ENCODE peak calls at places on chromosomes 16 and 17, in nine cellular contexts. D is Panc1, C is A549, X is HCT116, G is GM23338, S is HepG2, Z is GM12878, Q is K562, R is HL-60. U is an unnamed sample.

GRCh38 chr16:8818499-8819270 is 21.0 kb downstream of the PMM2 start:
- DNase-seq in Z (peak; percentile 57), X (no peak), C (no peak), D (no peak), R (peak; percentile 51), S (no peak), G (no peak), Q (no peak), U (no peak)

GRCh38 chr17:69913241-69914015 is 161.6 kb upstream of the KCNJ16 start:
- DNase-seq in Z (no peak), R (no peak), G (no peak), S (no peak), C (no peak), D (no peak), Q (no peak), X (no peak), U (no peak)

GRCh38 chr17:43714338-43715149 is 44.0 kb downstream of the SOST start:
- DNase-seq in C (no peak), D (no peak), Z (no peak), R (peak; percentile 6), Q (no peak), X (no peak), S (no peak), G (no peak), U (no peak)

GRCh38 chr17:67377727-67378443 is 804 bp downstream of the PITPNC1 start:
- DNase-seq in G (peak; percentile 60), Z (no peak), S (no peak), D (no peak), R (peak; percentile 69), C (peak; percentile 48), X (no peak), Q (peak; percentile 47), U (peak; percentile 88)

GRCh38 chr16:54191592-54191991 is 95.0 kb downstream of the IRX3 start:
- DNase-seq in C (no peak), S (no peak), D (no peak), G (no peak), R (no peak), Z (no peak), X (no peak), Q (no peak), U (no peak)

GRCh38 chr17:51435641-51436091 is 175.3 kb downstream of the UTP18 start:
- DNase-seq in X (peak; percentile 85), R (peak; percentile 36), D (no peak), C (peak; percentile 90), Q (peak; percentile 62), S (peak; percentile 92), Z (no peak), G (peak; percentile 79), U (peak; percentile 66)

GRCh38 chr17:81340606-81341346 is 45.7 kb upstream of the SLC38A10 start:
- DNase-seq in R (no peak), Z (no peak), G (no peak), C (no peak), D (no peak), X (no peak), Q (no peak), S (no peak), U (peak; percentile 74)

GRCh38 chr17:17567631-17568030 is 23.9 kb downstream of the PEMT start:
- DNase-seq in X (no peak), S (no peak), R (no peak), Q (no peak), G (no peak), D (no peak), C (no peak), Z (no peak), U (peak; percentile 65)

GRCh38 chr17:79392598-79392997 is 218.3 kb downstream of the RBFOX3 start:
- DNase-seq in C (no peak), Q (no peak), Z (no peak), X (no peak), S (no peak), G (no peak), D (no peak), R (no peak), U (no peak)

GRCh38 chr17:79393358-79394038 is 217.4 kb downstream of the RBFOX3 start:
- DNase-seq in Z (no peak), D (no peak), Q (peak; percentile 75), X (peak; percentile 37), S (peak; percentile 50), R (peak; percentile 61), C (peak; percentile 69), G (peak; percentile 86), U (peak; percentile 97)

GRCh38 chr17:79391808-79392233 is 219.0 kb downstream of the RBFOX3 start:
- DNase-seq in G (peak; percentile 91), Q (peak; percentile 72), Z (no peak), X (peak; percentile 66), C (peak; percentile 85), R (peak; percentile 54), D (no peak), S (peak; percentile 48), U (peak; percentile 94)

GRCh38 chr17:79389896-79390295 is 221.0 kb downstream of the RBFOX3 start:
- DNase-seq in D (no peak), G (no peak), R (no peak), C (no peak), Z (no peak), S (no peak), Q (no peak), X (no peak), U (no peak)

GRCh38 chr17:79391376-79391775 is 219.5 kb downstream of the RBFOX3 start:
- DNase-seq in C (no peak), Q (no peak), Z (no peak), R (no peak), X (no peak), G (no peak), S (no peak), D (no peak), U (no peak)
- TF ChIP-seq REST in C (no peak), Q (no peak), Z (no peak), R (no peak), X (no peak), G (no peak), S (no peak), D (no peak), U (no peak)

GRCh38 chr16:73074399-73074798 is 26.5 kb upstream of the ZFHX3 start:
- DNase-seq in Z (no peak), X (no peak), R (no peak), D (no peak), S (no peak), Q (no peak), G (no peak), C (no peak), U (no peak)

GRCh38 chr16:73067671-73068545 is 20.0 kb upstream of the ZFHX3 start:
- DNase-seq in X (no peak), Z (no peak), Q (no peak), C (no peak), G (no peak), S (no peak), D (no peak), R (no peak), U (no peak)

GRCh38 chr16:73068546-73069401 is 20.8 kb upstream of the ZFHX3 start:
- DNase-seq in S (peak; percentile 63), X (no peak), Q (no peak), G (no peak), R (peak; percentile 74), Z (no peak), D (no peak), C (peak; percentile 89), U (no peak)

GRCh38 chr16:73069581-73070262 is 21.8 kb upstream of the ZFHX3 start:
- DNase-seq in C (no peak), Z (no peak), D (no peak), R (no peak), S (no peak), G (no peak), Q (no peak), X (no peak), U (no peak)

DNA sequence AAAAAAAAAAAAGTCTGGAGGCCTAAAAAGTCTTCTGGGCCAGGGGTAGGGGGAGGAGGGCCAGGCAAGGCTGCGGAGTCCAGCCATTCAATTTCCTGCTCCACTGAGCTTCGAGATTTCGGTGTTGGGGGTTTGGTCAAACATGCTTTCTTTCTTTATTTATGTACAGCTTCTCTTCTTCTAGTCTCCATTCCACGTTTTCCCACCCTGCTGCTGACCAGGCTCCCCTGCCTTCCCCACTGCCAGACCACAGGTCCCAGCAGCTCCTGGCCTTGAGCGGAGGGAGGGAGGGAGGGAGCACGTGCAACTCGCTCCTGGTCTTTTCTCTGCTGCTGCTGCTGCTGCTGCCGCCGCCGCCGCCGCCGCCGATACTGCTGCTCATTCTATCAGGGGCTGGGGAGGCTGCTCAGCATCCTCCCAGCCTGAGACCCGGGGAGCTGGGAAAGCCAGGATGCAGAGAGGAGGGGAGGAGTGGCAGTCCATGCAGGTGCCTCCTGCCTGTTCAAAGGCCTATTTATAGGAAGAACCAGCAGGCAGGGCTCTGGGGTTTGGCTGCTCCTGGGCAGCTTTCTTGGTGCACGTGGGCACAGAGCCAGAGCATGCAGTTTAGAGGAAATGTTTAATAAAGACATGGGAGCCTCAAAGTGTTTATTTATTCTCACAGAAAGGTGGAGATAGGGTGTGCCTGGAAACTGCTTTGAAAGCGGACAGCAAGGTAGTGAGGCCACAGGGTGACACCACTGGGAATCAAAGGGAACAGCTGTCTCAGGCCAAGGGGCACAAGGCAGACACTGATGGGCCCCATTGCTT is 23.4 kb upstream of the ZFHX3 start:
- DNase-seq in X (no peak), S (peak; percentile 61), Q (no peak), G (peak; percentile 79), R (no peak), C (peak; percentile 67), D (no peak), Z (no peak), U (peak; percentile 86)
- TF ChIP-seq REST in X (no peak), S (no peak), Q (no peak), G (no peak), R (no peak), C (no peak), D (no peak), Z (no peak), U (no peak)

GRCh38 chr17:76528156-76528527 is 9.4 kb downstream of the CYGB start:
- DNase-seq in G (no peak), Z (no peak), Q (no peak), R (no peak), C (no peak), S (no peak), D (no peak), X (no peak), U (peak; percentile 27)

GRCh38 chr17:76527430-76528111 is 9.9 kb downstream of the CYGB start:
- DNase-seq in R (no peak), C (no peak), Z (no peak), G (peak; percentile 85), Q (no peak), S (peak; percentile 80), D (no peak), X (no peak), U (peak; percentile 71)

GRCh38 chr17:76529643-76530488 is 7.6 kb downstream of the CYGB start:
- DNase-seq in S (peak; percentile 61), X (no peak), Q (peak; percentile 89), C (no peak), Z (no peak), G (no peak), R (no peak), D (no peak), U (peak; percentile 92)

GRCh38 chr17:76529224-76529642 is 8.3 kb downstream of the CYGB start:
- DNase-seq in S (no peak), G (no peak), Z (no peak), Q (peak; percentile 64), X (no peak), R (peak; percentile 14), C (no peak), D (no peak), U (peak; percentile 83)

DNA sequence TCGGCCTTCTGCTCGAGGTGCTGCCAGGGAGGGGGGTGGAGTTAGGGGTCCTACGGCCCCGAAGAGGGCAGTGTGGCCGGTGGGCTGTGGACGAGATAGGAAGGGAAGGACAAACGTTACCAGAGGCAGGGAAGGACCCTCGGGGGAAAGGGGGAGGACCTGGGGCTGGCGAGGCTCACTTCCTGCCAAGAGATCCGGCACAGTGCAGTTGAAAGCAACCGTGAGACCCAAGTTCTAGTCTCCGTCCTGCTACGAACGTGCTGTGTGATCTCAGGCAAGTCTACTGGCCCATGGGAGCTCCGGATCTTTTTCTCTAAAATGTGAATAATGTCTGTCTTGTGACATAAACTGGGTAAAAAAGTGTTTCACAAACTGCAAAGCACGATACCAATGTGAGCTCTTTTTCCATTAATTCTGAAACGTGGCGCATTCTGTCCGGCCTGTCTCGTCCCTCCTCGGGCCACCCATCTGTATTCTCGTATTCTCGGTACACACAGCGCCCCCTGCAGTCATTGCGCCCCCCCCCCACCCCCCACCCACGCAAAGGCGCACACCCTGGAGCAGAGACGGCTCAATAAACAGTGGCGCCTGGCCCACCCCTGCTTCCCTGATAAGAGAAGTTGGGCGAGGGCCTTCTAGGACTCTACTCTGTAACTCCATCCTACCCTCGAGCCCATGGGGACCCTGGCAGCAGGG is 8.8 kb downstream of the CYGB start:
- DNase-seq in R (no peak), D (no peak), Z (no peak), X (no peak), S (no peak), C (no peak), G (no peak), Q (peak; percentile 88), U (peak; percentile 80)
- TF ChIP-seq REST in R (no peak), D (no peak), Z (no peak), X (no peak), S (no peak), C (no peak), G (no peak), Q (no peak), U (no peak)

DNA sequence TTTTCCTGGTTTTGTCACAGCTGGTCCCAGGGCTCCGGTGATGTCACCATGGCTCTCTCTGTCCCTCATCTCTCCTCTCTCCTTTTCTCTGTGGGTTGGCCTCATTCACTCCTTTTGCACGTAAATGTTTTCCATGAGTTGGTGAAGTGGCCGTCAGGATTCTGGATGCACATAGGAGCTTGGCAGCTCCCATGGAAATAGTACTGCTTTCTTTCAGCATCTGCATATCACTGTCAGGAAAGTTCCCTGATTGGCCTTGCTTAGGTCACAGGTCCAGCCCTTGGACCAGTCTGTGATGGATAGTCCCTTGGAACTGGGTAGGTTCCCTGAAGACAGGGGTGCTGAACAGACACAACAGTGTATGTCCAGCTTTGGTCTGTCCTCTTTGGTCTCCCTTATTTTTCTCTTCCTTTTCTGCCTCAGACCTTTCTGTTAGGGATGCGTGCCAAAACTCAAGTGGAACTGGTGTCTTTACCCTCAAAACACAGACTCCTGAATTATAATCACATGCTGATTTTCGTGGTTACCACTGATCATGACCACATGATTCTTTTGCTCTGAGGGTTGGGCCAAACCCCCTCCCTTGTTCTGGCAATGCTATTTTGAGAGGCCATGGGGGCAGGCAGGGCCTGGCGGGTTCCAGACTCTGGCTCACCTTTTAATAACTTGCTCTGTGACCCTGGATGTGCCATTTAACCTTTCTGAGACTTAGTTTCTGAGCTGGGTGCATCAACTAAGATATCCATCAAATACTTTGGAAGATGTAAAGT is 99.0 kb downstream of the MSI2 start:
- DNase-seq in R (no peak), D (no peak), G (no peak), X (no peak), S (no peak), Q (no peak), Z (no peak), C (no peak), U (no peak)
- TF ChIP-seq REST in R (no peak), D (no peak), G (no peak), X (no peak), S (no peak), Q (no peak), Z (no peak), C (no peak), U (no peak)